ENCODE peak calls at places on chromosome 6, in four cellular contexts. S is activated CD8-positive, alpha-beta T cell treated with anti-CD3 and anti-CD28 coated beads, Interleukin-2, amount 10 ng/mL, durations not matched to agents 7 days and 5 days; F is KG1; W is T-helper 9 cell. H is an unnamed sample.

GRCh38 chr6:35213161-35213823 is 464 bp upstream of the SCUBE3 start:
- DNase-seq in S (no peak), W (no peak), F (no peak), H (no peak)

GRCh38 chr6:136169356-136169755 is 80.8 kb downstream of the MTFR2 start:
- DNase-seq in F (no peak), S (no peak), W (no peak), H (no peak)

GRCh38 chr6:159594106-159594749 is 98.8 kb downstream of the SOD2 start:
- DNase-seq in S (no peak), W (no peak), F (no peak), H (no peak)

GRCh38 chr6:48147101-48147500 is 36.1 kb upstream of the PTCHD4 start:
- DNase-seq in S (no peak), W (no peak), F (no peak), H (no peak)

GRCh38 chr6:81309841-81310240 is 442.6 kb downstream of the TENT5A start:
- DNase-seq in S (no peak), W (no peak), F (no peak), H (no peak)

GRCh38 chr6:34664270-34664971 is 32.1 kb downstream of the ILRUN start:
- DNase-seq in F (no peak), W (no peak), S (no peak), H (no peak)

GRCh38 chr6:53811082-53811481 is 16.3 kb downstream of the LRRC1 start:
- DNase-seq in S (no peak), F (no peak), W (no peak), H (no peak)

GRCh38 chr6:157893238-157893637 is 70.2 kb downstream of the SNX9 start:
- DNase-seq in S (no peak), F (no peak), W (peak), H (no peak)

GRCh38 chr6:148423133-148423532 is 80.5 kb downstream of the SASH1 start:
- DNase-seq in W (no peak), F (no peak), S (no peak), H (no peak)

GRCh38 chr6:79005024-79005423 is 73.0 kb downstream of the PHIP start:
- DNase-seq in F (no peak), S (no peak), W (no peak), H (no peak)